ENCODE peak calls at places on chromosomes 16 and 17, in six cellular contexts. One of them, this sample, is unnamed.

GRCh38 chr17:57281887-57282653 is 25.7 kb downstream of the MSI2 start:
- DNase-seq in right lobe of liver: no peak
- DNase-seq in neural progenitor cell: no peak
- DNase-seq in CD8-positive, alpha-beta T cell: no peak
- DNase-seq in RWPE1: no peak
- DNase-seq in nephron progenitor cell: no peak
- DNase-seq in this sample: no peak

GRCh38 chr17:58575511-58575910 is 61.1 kb upstream of the MTMR4 start:
- DNase-seq in right lobe of liver: no peak
- DNase-seq in CD8-positive, alpha-beta T cell: no peak
- DNase-seq in RWPE1: peak
- DNase-seq in neural progenitor cell: no peak
- DNase-seq in nephron progenitor cell: no peak
- DNase-seq in this sample: no peak

GRCh38 chr17:227581-228222 is 46.3 kb upstream of the DOC2B start:
- DNase-seq in nephron progenitor cell: no peak
- DNase-seq in CD8-positive, alpha-beta T cell: no peak
- DNase-seq in right lobe of liver: no peak
- DNase-seq in neural progenitor cell: no peak
- DNase-seq in RWPE1: no peak
- DNase-seq in this sample: no peak

GRCh38 chr17:31743767-31744166 is 115.3 kb downstream of the COPRS start:
- DNase-seq in right lobe of liver: no peak
- DNase-seq in RWPE1: no peak
- DNase-seq in CD8-positive, alpha-beta T cell: no peak
- DNase-seq in neural progenitor cell: peak
- DNase-seq in nephron progenitor cell: no peak
- DNase-seq in this sample: no peak

GRCh38 chr16:87931504-87931903 is 4.8 kb downstream of the CA5A start:
- DNase-seq in neural progenitor cell: no peak
- DNase-seq in CD8-positive, alpha-beta T cell: no peak
- DNase-seq in RWPE1: no peak
- DNase-seq in right lobe of liver: no peak
- DNase-seq in nephron progenitor cell: no peak
- DNase-seq in this sample: no peak

GRCh38 chr17:34637548-34638525 is 58.5 kb downstream of the TMEM132E start:
- DNase-seq in CD8-positive, alpha-beta T cell: peak
- DNase-seq in nephron progenitor cell: peak
- DNase-seq in right lobe of liver: peak
- DNase-seq in neural progenitor cell: peak
- DNase-seq in RWPE1: peak
- DNase-seq in this sample: peak

GRCh38 chr16:2151188-2152091 is 3.0 kb downstream of the RAB26 start:
- DNase-seq in RWPE1: no peak
- DNase-seq in nephron progenitor cell: no peak
- DNase-seq in right lobe of liver: peak
- DNase-seq in CD8-positive, alpha-beta T cell: no peak
- DNase-seq in neural progenitor cell: no peak
- DNase-seq in this sample: no peak

GRCh38 chr17:57440522-57441269 is 184.4 kb downstream of the MSI2 start:
- DNase-seq in CD8-positive, alpha-beta T cell: peak
- DNase-seq in right lobe of liver: no peak
- DNase-seq in RWPE1: peak
- DNase-seq in neural progenitor cell: peak
- DNase-seq in nephron progenitor cell: peak
- DNase-seq in this sample: peak

GRCh38 chr16:55000595-55000994 is 69.9 kb downstream of the IRX5 start:
- DNase-seq in RWPE1: peak
- DNase-seq in CD8-positive, alpha-beta T cell: no peak
- DNase-seq in neural progenitor cell: no peak
- DNase-seq in right lobe of liver: no peak
- DNase-seq in nephron progenitor cell: no peak
- DNase-seq in this sample: no peak

GRCh38 chr17:78364436-78365281 is 4.8 kb upstream of the SOCS3 start:
- DNase-seq in CD8-positive, alpha-beta T cell: no peak
- DNase-seq in right lobe of liver: no peak
- DNase-seq in nephron progenitor cell: no peak
- DNase-seq in neural progenitor cell: peak
- DNase-seq in RWPE1: no peak
- DNase-seq in this sample: no peak

GRCh38 chr16:30813821-30814189 is 26.8 kb upstream of the ZNF629 start:
- DNase-seq in right lobe of liver: no peak
- DNase-seq in RWPE1: no peak
- DNase-seq in nephron progenitor cell: no peak
- DNase-seq in CD8-positive, alpha-beta T cell: no peak
- DNase-seq in neural progenitor cell: no peak
- DNase-seq in this sample: no peak

GRCh38 chr16:89720859-89721643 is at the start of the genes VPS9D1 and ZNF276:
- DNase-seq in CD8-positive, alpha-beta T cell: peak
- DNase-seq in RWPE1: peak
- DNase-seq in nephron progenitor cell: peak
- DNase-seq in neural progenitor cell: peak
- DNase-seq in right lobe of liver: peak
- DNase-seq in this sample: peak

DNA sequence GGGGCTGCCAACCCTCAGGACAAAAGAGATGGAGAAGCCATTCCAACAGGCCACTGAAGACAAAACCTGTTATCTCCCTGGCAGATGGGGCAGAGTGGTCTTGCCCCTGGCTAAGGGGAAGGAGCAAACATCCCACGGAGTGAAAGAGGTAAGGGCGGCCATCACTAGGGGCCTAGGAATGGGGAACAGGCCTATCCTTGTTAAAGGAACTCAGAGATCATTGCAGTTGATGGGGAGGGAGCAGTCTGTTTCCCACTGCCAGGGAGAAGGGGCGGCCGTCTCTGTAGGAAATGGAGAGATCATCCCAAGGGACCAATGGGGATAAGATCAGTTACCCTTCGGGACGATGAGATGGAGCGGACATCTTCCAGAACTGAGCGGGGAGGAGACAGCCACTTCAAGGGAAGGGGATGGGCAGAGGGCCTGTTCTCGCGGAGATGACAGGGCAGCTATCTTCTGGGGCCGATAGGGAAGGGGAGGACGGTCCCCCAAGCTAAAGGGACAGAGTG is 581 bp upstream of the TMEM208 start:
- DNase-seq in RWPE1: no peak
- DNase-seq in CD8-positive, alpha-beta T cell: no peak
- DNase-seq in right lobe of liver: no peak
- DNase-seq in nephron progenitor cell: no peak
- DNase-seq in neural progenitor cell: no peak
- DNase-seq in this sample: no peak
- TF ChIP-seq CTCF in RWPE1: no peak
- TF ChIP-seq CTCF in CD8-positive, alpha-beta T cell: no peak
- TF ChIP-seq CTCF in right lobe of liver: no peak
- TF ChIP-seq CTCF in nephron progenitor cell: no peak
- TF ChIP-seq CTCF in neural progenitor cell: no peak
- TF ChIP-seq CTCF in this sample: no peak

GRCh38 chr17:8256691-8257090 is 7.6 kb downstream of the PFAS start:
- DNase-seq in CD8-positive, alpha-beta T cell: no peak
- DNase-seq in neural progenitor cell: no peak
- DNase-seq in RWPE1: no peak
- DNase-seq in nephron progenitor cell: no peak
- DNase-seq in right lobe of liver: no peak
- DNase-seq in this sample: no peak

GRCh38 chr17:8253801-8254200 is 4.7 kb downstream of the PFAS start:
- DNase-seq in nephron progenitor cell: no peak
- DNase-seq in RWPE1: no peak
- DNase-seq in neural progenitor cell: peak
- DNase-seq in right lobe of liver: no peak
- DNase-seq in CD8-positive, alpha-beta T cell: no peak
- DNase-seq in this sample: peak

GRCh38 chr17:8256291-8256690 is 7.2 kb downstream of the PFAS start:
- DNase-seq in nephron progenitor cell: no peak
- DNase-seq in CD8-positive, alpha-beta T cell: no peak
- DNase-seq in neural progenitor cell: no peak
- DNase-seq in RWPE1: no peak
- DNase-seq in right lobe of liver: no peak
- DNase-seq in this sample: no peak

GRCh38 chr17:8254881-8255280 is 5.8 kb downstream of the PFAS start:
- DNase-seq in neural progenitor cell: no peak
- DNase-seq in CD8-positive, alpha-beta T cell: no peak
- DNase-seq in RWPE1: no peak
- DNase-seq in nephron progenitor cell: no peak
- DNase-seq in right lobe of liver: no peak
- DNase-seq in this sample: no peak

GRCh38 chr17:8255499-8255898 is 6.4 kb downstream of the PFAS start:
- DNase-seq in CD8-positive, alpha-beta T cell: no peak
- DNase-seq in neural progenitor cell: no peak
- DNase-seq in right lobe of liver: no peak
- DNase-seq in nephron progenitor cell: no peak
- DNase-seq in RWPE1: no peak
- DNase-seq in this sample: no peak
- TF ChIP-seq CTCF in CD8-positive, alpha-beta T cell: no peak
- TF ChIP-seq CTCF in neural progenitor cell: no peak
- TF ChIP-seq CTCF in right lobe of liver: no peak
- TF ChIP-seq CTCF in nephron progenitor cell: no peak
- TF ChIP-seq CTCF in RWPE1: no peak
- TF ChIP-seq CTCF in this sample: no peak

DNA sequence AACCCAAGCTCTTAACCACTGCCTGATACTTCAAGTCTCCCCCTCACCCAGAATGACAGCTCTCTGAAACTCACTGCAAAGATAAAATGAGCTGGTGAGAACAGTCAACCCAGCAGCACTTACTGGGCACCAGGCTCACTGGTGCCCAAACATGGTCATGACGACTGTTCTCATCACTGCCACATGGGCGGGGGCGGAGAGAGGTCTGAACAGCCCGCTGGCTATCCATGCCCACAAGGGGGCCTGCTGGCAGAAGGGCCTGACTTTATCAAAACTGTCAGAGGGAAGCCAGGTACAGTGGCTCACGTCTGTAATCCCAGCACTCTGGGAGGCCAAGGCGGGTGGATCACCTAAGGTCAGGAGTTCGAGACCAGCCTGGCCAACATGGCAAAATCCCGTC is 4.0 kb downstream of the MYBBP1A start:
- DNase-seq in nephron progenitor cell: no peak
- DNase-seq in CD8-positive, alpha-beta T cell: no peak
- DNase-seq in RWPE1: no peak
- DNase-seq in neural progenitor cell: no peak
- DNase-seq in right lobe of liver: peak
- DNase-seq in this sample: no peak
- TF ChIP-seq CTCF in nephron progenitor cell: no peak
- TF ChIP-seq CTCF in CD8-positive, alpha-beta T cell: no peak
- TF ChIP-seq CTCF in RWPE1: no peak
- TF ChIP-seq CTCF in neural progenitor cell: peak
- TF ChIP-seq CTCF in right lobe of liver: no peak
- TF ChIP-seq CTCF in this sample: no peak

DNA sequence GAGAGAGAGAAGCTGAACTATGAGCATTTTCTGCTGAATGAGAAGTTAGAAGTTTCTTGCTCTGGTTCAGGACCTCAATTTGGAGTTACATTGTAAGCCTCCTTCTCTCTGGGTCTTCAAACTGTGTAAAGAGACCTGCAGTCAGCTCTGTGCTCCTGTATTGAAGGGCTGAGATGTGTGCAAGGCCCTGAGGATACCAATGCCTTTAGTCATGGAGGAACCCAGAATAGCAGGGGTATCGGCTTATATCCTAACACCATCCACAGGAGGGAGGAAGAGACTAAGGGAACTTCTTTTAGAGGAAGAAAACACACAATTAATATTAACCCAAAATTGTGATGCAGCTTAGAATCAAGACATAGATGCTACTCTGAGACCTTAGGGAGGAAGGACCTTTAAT is 36.5 kb downstream of the GLP2R start:
- DNase-seq in nephron progenitor cell: no peak
- DNase-seq in neural progenitor cell: no peak
- DNase-seq in right lobe of liver: no peak
- DNase-seq in RWPE1: no peak
- DNase-seq in CD8-positive, alpha-beta T cell: no peak
- DNase-seq in this sample: no peak
- TF ChIP-seq CTCF in nephron progenitor cell: no peak
- TF ChIP-seq CTCF in neural progenitor cell: no peak
- TF ChIP-seq CTCF in right lobe of liver: no peak
- TF ChIP-seq CTCF in RWPE1: no peak
- TF ChIP-seq CTCF in CD8-positive, alpha-beta T cell: no peak
- TF ChIP-seq CTCF in this sample: no peak

GRCh38 chr16:50023626-50024025 is 1.4 kb upstream of the CNEP1R1 start:
- DNase-seq in RWPE1: no peak
- DNase-seq in neural progenitor cell: no peak
- DNase-seq in right lobe of liver: no peak
- DNase-seq in CD8-positive, alpha-beta T cell: no peak
- DNase-seq in nephron progenitor cell: no peak
- DNase-seq in this sample: no peak

GRCh38 chr16:50025544-50025931 is 513 bp downstream of the CNEP1R1 start:
- DNase-seq in CD8-positive, alpha-beta T cell: peak
- DNase-seq in neural progenitor cell: no peak
- DNase-seq in nephron progenitor cell: no peak
- DNase-seq in RWPE1: peak
- DNase-seq in right lobe of liver: no peak
- DNase-seq in this sample: no peak

GRCh38 chr16:50024684-50025543 is at the start of gene CNEP1R1:
- DNase-seq in nephron progenitor cell: peak
- DNase-seq in CD8-positive, alpha-beta T cell: peak
- DNase-seq in neural progenitor cell: peak
- DNase-seq in RWPE1: peak
- DNase-seq in right lobe of liver: peak
- DNase-seq in this sample: peak

GRCh38 chr16:50024207-50024606 is 818 bp upstream of the CNEP1R1 start:
- DNase-seq in neural progenitor cell: no peak
- DNase-seq in CD8-positive, alpha-beta T cell: no peak
- DNase-seq in right lobe of liver: no peak
- DNase-seq in nephron progenitor cell: no peak
- DNase-seq in RWPE1: no peak
- DNase-seq in this sample: no peak

DNA sequence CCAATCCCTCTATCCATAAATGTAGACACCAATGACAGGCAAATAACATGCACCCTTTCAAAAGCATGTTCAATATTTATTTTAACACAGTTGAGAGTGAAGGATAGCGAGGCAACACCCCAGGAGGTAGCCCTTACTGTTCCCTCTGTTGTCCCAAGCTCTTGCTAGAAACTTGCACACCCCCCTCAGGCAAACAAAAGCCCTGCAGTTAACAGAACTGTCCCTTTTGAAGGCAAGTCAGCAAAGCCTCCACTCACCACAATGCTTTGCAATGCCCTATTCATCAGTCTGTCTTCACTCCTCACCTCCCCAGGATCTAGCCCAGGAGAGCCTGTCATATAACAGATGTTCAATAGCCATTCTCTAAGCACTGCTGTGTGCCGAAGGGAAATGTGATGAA is 3.5 kb upstream of the CNEP1R1 start:
- DNase-seq in CD8-positive, alpha-beta T cell: no peak
- DNase-seq in right lobe of liver: no peak
- DNase-seq in nephron progenitor cell: no peak
- DNase-seq in neural progenitor cell: peak
- DNase-seq in RWPE1: no peak
- DNase-seq in this sample: no peak
- TF ChIP-seq CTCF in CD8-positive, alpha-beta T cell: no peak
- TF ChIP-seq CTCF in right lobe of liver: no peak
- TF ChIP-seq CTCF in nephron progenitor cell: no peak
- TF ChIP-seq CTCF in neural progenitor cell: peak
- TF ChIP-seq CTCF in RWPE1: no peak
- TF ChIP-seq CTCF in this sample: no peak

This sample was measured in glutamatergic neuron.